ENCODE peak calls at places on chromosomes 12 and 14, in six cellular contexts. W is CD4-positive, CD25-positive, alpha-beta regulatory T cell; M is IMR-90; N is kidney; P is lower lobe of right lung; A is aorta. L is an unnamed sample. For H3K4me1, the result is how much of the 10 kb centered on the place peaks cover.

GRCh38 chr14:100575266-100575995 is 11.8 kb downstream of the BEGAIN start:
- DNase-seq in N (peak), W (no peak), A (peak), M (no peak), P (no peak), L (no peak)

GRCh38 chr14:68663385-68664076 is 129.3 kb downstream of the ZFP36L1 start:
- DNase-seq in P (no peak), A (no peak), W (no peak), M (peak), N (no peak), L (no peak)

GRCh38 chr12:87779016-87779415 is 250.2 kb downstream of the C12orf50 start:
- DNase-seq in M (peak), N (peak), P (no peak), W (no peak), A (no peak), L (no peak)

GRCh38 chr12:93482721-93483120 is 15.4 kb downstream of the MRPL42 start:
- DNase-seq in P (no peak), A (no peak), W (no peak), M (no peak), N (no peak), L (no peak)

GRCh38 chr14:103199141-103199540 is 75.9 kb downstream of the TNFAIP2 start:
- DNase-seq in A (no peak), W (no peak), M (peak), P (no peak), N (no peak), L (no peak)

GRCh38 chr12:30792648-30793499 is 38.1 kb upstream of the CAPRIN2 start:
- DNase-seq in W (no peak), A (no peak), N (no peak), P (no peak), M (peak), L (no peak)

GRCh38 chr12:19482551-19483109 is 43.3 kb downstream of the AEBP2 start:
- DNase-seq in M (no peak), P (peak), A (no peak), W (peak), N (no peak), L (no peak)

GRCh38 chr14:54440454-54440853 is 720 bp downstream of the CNIH1 start:
- DNase-seq in M (peak), N (no peak), P (no peak), W (no peak), A (no peak), L (peak)

GRCh38 chr12:93571854-93572711 is at the start of gene SOCS2:
- DNase-seq in N (peak), M (peak), A (peak), P (peak), W (peak), L (peak)

GRCh38 chr14:74973003-74973614 is 17.7 kb upstream of the PGF start:
- DNase-seq in W (no peak), A (peak), M (peak), P (no peak), N (peak), L (peak)

GRCh38 chr12:3589745-3590144 is 98.7 kb downstream of the PRMT8 start:
- DNase-seq in P (no peak), W (no peak), A (peak), N (no peak), M (no peak), L (no peak)

GRCh38 chr12:54596526-54596946 is 8.1 kb upstream of the PPP1R1A start:
- DNase-seq in A (peak), M (peak), W (peak), N (peak), P (peak), L (peak)

GRCh38 chr12:104094284-104094683 is 30.0 kb downstream of the HCFC2 start:
- DNase-seq in M (peak), W (no peak), A (no peak), N (no peak), P (no peak), L (no peak)

GRCh38 chr12:132061197-132061596 is 82.9 kb downstream of the DDX51 start:
- DNase-seq in M (no peak), N (no peak), W (no peak), A (peak), P (no peak), L (no peak)

DNA sequence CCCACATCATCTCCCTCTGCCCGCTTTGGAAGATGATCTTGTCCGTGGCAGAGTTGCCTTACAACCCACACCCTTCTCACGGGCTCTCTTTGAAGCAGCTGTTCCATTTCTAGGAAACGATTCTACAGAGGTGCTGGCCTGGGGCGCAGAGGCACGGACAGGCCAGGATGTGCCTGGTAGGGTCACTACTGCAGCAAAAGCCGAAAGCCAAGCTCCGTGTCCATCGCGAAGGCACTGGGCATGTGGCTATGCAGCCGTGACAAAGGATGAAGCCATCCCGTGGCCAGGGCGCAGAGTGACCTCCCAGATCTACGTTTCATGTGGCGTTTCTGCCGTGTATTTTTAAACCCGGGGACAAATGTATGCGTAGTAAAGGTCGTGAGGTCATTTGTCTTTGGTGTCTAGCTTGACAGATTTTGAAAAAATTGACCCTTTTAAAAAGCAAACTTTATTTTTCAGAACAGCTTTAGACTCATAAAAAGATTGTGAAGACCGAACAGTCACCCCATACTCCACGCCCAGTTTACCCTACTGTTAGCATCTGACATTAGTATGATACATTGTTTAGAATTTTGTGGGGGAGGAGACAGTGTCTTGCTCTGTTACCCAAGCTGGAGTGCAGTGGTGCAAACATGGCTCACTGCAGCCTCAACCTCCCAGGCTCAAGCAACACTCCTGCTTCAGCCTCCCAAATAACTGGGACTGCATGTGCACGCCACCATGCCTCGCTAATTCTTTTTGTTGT is 40.4 kb upstream of the NCOR2 start:
- DNase-seq in N (no peak), W (no peak), P (no peak), A (no peak), M (no peak), L (no peak)
- H3K27ac ChIP-seq in N (no peak), W (no peak), P (peak), A (no peak), M (no peak), L (no peak)

DNA sequence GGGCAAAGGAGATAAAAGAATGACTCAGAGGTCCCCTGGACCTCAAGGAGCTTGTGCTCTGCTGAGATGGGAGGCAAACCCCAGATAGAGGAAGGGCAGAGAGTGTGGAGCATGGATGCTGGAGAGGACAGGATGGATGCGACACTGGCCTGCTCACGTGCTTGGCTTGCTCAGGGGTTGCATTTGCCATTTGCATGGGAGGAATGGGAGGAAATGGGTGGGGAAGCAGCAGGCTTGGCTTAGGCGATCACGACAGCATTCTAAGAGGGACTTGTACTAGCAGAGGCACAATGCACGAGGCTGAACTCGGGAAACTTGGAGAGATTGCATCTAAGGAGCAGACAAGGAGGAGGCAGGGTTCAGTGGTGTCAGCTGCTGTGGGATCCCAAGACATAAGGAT is 19.8 kb downstream of the CD9 start:
- DNase-seq in A (no peak), P (no peak), W (no peak), M (no peak), N (no peak), L (no peak)
- H3K4me1 ChIP-seq in A (under half), P (half or more), W (under half), M (under half), N (under half), L (under half)

GRCh38 chr12:6370576-6370935 is 4.8 kb downstream of the SCNN1A start:
- DNase-seq in P (no peak), N (peak), M (no peak), A (no peak), W (no peak), L (no peak)

GRCh38 chr12:6368906-6369525 is 6.3 kb downstream of the SCNN1A start:
- DNase-seq in W (no peak), A (peak), N (peak), P (peak), M (no peak), L (no peak)

GRCh38 chr12:6370994-6371754 is 4.2 kb downstream of the SCNN1A start:
- DNase-seq in M (peak), W (no peak), N (peak), P (peak), A (peak), L (peak)

GRCh38 chr12:6367969-6368892 is 7.1 kb downstream of the SCNN1A start:
- DNase-seq in P (peak), N (peak), M (no peak), W (no peak), A (peak), L (no peak)

DNA sequence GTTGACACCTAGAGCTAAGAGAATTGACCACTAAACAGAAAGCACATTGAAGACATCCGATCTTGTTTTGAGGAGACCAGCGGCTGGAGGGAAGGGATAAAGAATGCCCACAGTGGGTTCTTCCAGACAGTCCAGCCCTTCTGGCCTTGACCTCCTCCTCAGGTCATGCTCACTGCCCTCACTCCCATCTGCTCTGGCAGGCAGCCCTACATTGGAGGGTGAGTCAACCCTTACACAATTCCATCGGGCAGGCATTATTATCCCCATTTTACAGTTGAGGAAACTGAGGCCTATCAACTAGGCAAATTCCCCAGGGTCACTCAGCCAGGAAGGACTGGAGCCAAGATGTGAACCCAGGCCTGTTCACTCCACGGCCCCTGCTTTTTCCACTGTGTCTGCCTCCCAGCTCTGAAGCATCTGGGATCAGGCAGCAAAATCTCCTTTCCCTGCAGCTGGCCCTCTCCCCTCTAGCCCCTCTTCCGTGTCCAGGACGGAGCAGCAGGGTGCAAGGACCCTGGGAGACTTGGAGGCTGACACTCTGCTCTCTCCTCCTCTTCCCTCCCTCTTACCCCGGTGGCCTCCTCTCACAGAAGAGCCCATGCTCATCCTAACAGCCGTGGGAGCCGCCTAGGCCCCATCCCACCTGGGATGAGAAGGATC is 5.3 kb downstream of the SCNN1A start:
- DNase-seq in P (peak), A (peak), M (no peak), N (peak), W (no peak), L (no peak)
- H3K4me3 ChIP-seq in P (peak), A (no peak), M (no peak), N (peak), W (no peak), L (no peak)

GRCh38 chr14:35403085-35403396 is 1.5 kb downstream of the NFKBIA start:
- DNase-seq in N (peak), P (peak), A (no peak), M (peak), W (no peak), L (no peak)
- H3K27ac ChIP-seq in N (peak), P (peak), A (peak), M (peak), W (peak), L (no peak)

GRCh38 chr14:91400696-91401095 is 16.9 kb downstream of the CCDC88C start:
- DNase-seq in M (peak), N (no peak), P (no peak), A (no peak), W (no peak), L (no peak)
- H3K4me1 ChIP-seq in M (under half), N (under half), P (half or more), A (under half), W (half or more), L (under half)

GRCh38 chr12:26937863-26938659 is at the start of the genes FGFR1OP2 and INTS13:
- DNase-seq in P (peak), M (peak), N (peak), A (peak), W (peak), L (peak)
- H3K4me3 ChIP-seq in P (peak), M (peak), N (peak), A (peak), W (peak), L (peak)

L was measured in SJCRH30.